ENCODE peak calls at places on chromosome 1, in nine cellular contexts. D, L, I, E, X, K, W, T and G are unnamed samples.

GRCh38 chr1:224852901-224853568 is 76.4 kb upstream of the DNAH14 start:
- DNase-seq in D (no peak), L (no peak), I (no peak), E (no peak), X (no peak), K (no peak), W (no peak), T (no peak), G (no peak)

GRCh38 chr1:37315236-37315870 is 159.0 kb upstream of the ZC3H12A start:
- DNase-seq in D (no peak), L (no peak), I (no peak), E (no peak), X (no peak), K (no peak), W (no peak), T (no peak), G (no peak)

GRCh38 chr1:23273450-23274133 is 56.3 kb upstream of the HTR1D start:
- DNase-seq in D (no peak), L (peak; percentile 77), I (no peak), E (no peak), X (no peak), K (no peak), W (no peak), T (no peak), G (no peak)

GRCh38 chr1:95916616-95917015 is 682.6 kb downstream of the RWDD3 start:
- DNase-seq in D (no peak), L (no peak), I (no peak), E (no peak), X (no peak), K (no peak), W (no peak), T (no peak), G (no peak)

GRCh38 chr1:227356582-227357228 is 38.4 kb upstream of the CDC42BPA start:
- DNase-seq in D (no peak), L (no peak), I (peak; percentile 92), E (peak; percentile 36), X (no peak), K (no peak), W (no peak), T (no peak), G (peak; percentile 21)

GRCh38 chr1:87730274-87731222 is 401.9 kb downstream of the LMO4 start:
- DNase-seq in D (no peak), L (no peak), I (no peak), E (no peak), X (no peak), K (no peak), W (no peak), T (no peak), G (no peak)

GRCh38 chr1:1400576-1401456 is 1.7 kb upstream of the CCNL2 start:
- DNase-seq in D (no peak), L (peak; percentile 56), I (no peak), E (no peak), X (no peak), K (no peak), W (no peak), T (no peak), G (no peak)

GRCh38 chr1:228280961-228281591 is 73.2 kb downstream of the OBSCN start:
- DNase-seq in D (no peak), L (no peak), I (no peak), E (peak; percentile 22), X (no peak), K (no peak), W (peak; percentile 70), T (peak; percentile 32), G (no peak)

GRCh38 chr1:222618880-222619321 is 1.0 kb downstream of the MIA3 start:
- DNase-seq in D (no peak), L (peak; percentile 38), I (no peak), E (no peak), X (no peak), K (no peak), W (peak; percentile 81), T (no peak), G (peak; percentile 40)

GRCh38 chr1:222620566-222620965 is 2.7 kb downstream of the MIA3 start:
- DNase-seq in D (no peak), L (no peak), I (no peak), E (no peak), X (no peak), K (no peak), W (no peak), T (no peak), G (no peak)

GRCh38 chr1:222616535-222616934 is 1.4 kb upstream of the MIA3 start:
- DNase-seq in D (no peak), L (peak; percentile 50), I (no peak), E (no peak), X (no peak), K (no peak), W (no peak), T (no peak), G (peak; percentile 43)

GRCh38 chr1:222617367-222617951 is 438 bp upstream of the MIA3 start:
- DNase-seq in D (peak; percentile 93), L (peak; percentile 99), I (peak; percentile 97), E (peak; percentile 93), X (peak; percentile 96), K (peak; percentile 80), W (peak; percentile 98), T (peak; percentile 92), G (peak; percentile 98)

DNA sequence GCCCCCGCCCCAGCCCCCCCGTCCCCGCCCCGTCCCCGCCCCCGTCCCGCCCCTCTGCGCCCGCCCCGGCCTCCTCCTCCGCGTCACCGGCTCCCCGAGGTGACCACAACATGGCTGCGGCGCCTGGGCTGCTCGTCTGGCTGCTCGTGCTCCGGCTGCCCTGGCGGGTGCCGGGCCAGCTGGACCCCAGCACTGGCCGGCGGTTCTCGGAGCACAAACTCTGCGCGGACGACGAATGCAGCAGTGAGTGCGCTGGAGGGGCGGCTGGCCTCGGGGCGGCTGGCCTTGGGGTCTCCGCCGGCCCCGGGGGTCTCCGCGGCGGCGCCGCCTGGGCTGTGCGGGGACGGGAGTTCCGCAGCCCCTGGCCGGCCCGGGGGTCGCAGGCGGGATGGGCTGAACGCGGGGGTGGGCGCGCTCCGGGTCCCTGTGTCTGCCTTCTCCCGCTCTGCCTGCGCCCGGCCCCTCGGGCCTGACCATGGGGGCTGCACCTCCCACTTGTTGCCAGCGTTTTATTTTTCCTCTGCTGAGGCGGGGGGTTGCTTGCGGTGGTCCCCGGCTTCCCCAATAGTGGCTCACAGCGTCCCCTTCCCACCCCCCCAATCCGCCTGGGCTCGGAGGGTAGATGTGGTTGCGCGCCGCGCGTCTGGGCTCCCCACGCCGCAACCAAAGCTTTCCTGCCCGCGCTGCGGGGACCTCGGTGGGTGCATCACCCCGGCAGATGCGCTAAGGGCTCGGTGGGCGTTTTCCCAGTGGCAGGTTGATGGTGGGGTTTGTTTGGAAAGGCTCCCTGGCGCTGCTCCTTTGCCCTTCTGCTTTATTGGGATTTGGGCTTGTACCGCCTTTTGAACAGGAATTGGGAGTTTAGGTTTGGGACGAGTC is at the start of gene MIA3:
- DNase-seq in D (peak; percentile 79), L (peak; percentile 22), I (no peak), E (no peak), X (peak; percentile 93), K (peak; percentile 72), W (peak; percentile 97), T (peak; percentile 67), G (peak; percentile 28)
- TF ChIP-seq POLR2A in D (peak; percentile 71), L (no peak), I (peak; percentile 56), E (no peak), X (peak; percentile 19), K (peak; percentile 36), W (no peak), T (no peak), G (peak; percentile 4)

GRCh38 chr1:14676400-14676799 is 77.9 kb downstream of the KAZN start:
- DNase-seq in D (no peak), L (no peak), I (no peak), E (no peak), X (no peak), K (no peak), W (no peak), T (no peak), G (no peak)
- H3K4me1 ChIP-seq in D (no peaks in the 10 kb centered on the region), L (no peaks in the 10 kb centered on the region), I (no peaks in the 10 kb centered on the region), E (no peaks in the 10 kb centered on the region), X (no peaks in the 10 kb centered on the region), K (no peaks in the 10 kb centered on the region), W (no peaks in the 10 kb centered on the region), T (no peaks in the 10 kb centered on the region), G (no peaks in the 10 kb centered on the region)

DNA sequence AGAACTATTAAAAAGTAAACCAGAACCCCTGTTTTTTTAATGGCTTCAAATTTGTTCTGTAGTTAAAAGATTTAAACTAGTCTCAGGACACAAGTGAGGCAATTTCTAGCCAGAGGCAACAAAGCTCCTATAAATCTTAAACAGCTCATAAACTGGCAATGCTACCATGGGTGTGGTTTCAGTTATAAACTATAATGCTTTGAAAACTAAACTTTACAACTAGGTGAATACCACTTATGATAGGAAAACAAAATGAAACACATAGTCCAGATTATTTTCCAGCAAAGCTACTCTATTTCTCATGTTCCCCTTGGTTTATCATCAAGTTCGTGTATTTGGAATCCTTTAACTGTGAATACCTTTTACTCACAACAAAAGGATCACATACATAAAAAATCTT is 282.5 kb downstream of the VAV3 start:
- DNase-seq in D (peak; percentile 56), L (no peak), I (no peak), E (no peak), X (no peak), K (no peak), W (no peak), T (no peak), G (no peak)
- H3K4me3 ChIP-seq in D (no peak overlapping the region), L (no peak overlapping the region), I (no peak overlapping the region), E (no peak overlapping the region), X (no peak overlapping the region), K (no peak overlapping the region), W (no peak overlapping the region), T (peak overlapping the region; percentile 22), G (no peak overlapping the region)

GRCh38 chr1:26471201-26471497 is 1.1 kb upstream of the HMGN2 start:
- DNase-seq in D (no peak), L (no peak), I (no peak), E (no peak), X (no peak), K (no peak), W (no peak), T (no peak), G (no peak)

GRCh38 chr1:26471498-26472329 is 526 bp upstream of the HMGN2 start:
- DNase-seq in D (peak; percentile 42), L (peak; percentile 81), I (peak; percentile 36), E (peak; percentile 57), X (peak; percentile 86), K (peak; percentile 17), W (peak; percentile 94), T (no peak), G (peak; percentile 72)

GRCh38 chr1:26474824-26475223 is 2.6 kb downstream of the HMGN2 start:
- DNase-seq in D (no peak), L (no peak), I (no peak), E (no peak), X (no peak), K (no peak), W (no peak), T (no peak), G (no peak)

GRCh38 chr1:26472901-26473845 is 933 bp downstream of the HMGN2 start:
- DNase-seq in D (peak; percentile 94), L (peak; percentile 97), I (peak; percentile 74), E (peak; percentile 97), X (peak; percentile 99), K (peak; percentile 95), W (peak; percentile 99), T (peak; percentile 97), G (peak; percentile 97)

DNA sequence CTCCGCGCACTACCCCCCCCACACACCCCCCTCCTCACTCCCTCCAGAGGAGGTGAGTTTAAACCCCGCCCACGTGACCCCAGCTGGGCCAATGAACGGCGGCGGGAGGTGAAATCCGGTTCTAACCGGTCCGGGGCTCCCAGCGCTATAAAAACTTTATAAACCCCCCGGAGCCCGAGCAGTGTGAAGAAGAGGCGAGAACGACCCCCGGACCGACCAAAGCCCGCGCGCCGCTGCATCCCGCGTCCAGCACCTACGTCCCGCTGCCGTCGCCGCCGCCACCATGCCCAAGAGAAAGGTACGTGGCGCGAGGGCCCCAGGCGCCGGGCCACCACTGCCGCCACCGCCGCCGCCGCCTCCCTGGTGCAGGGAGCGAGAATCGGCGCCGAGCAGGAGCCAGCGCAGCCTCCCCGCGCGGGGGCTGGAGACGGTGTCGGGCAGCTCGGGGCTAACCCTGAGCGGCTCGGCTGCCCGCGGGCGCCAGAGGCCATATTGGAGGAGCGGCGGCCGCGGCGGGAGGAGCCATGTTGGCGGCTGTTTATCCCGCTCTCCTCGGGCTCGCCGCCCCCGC is at the start of gene HMGN2:
- DNase-seq in D (peak; percentile 91), L (peak; percentile 93), I (peak; percentile 78), E (peak; percentile 91), X (peak; percentile 92), K (peak; percentile 85), W (peak; percentile 95), T (peak; percentile 92), G (peak; percentile 91)
- TF ChIP-seq POLR2A in D (peak; percentile 82), L (peak; percentile 5), I (peak; percentile 95), E (no peak), X (peak; percentile 31), K (peak; percentile 82), W (no peak), T (peak; percentile 44), G (peak; percentile 29)